ENCODE peak calls at places on chromosome 11, in five cellular contexts. J is HT1080, U is MV-4-11, Q is GOT3, S is fibroblast of villous mesenchyme. V is an unnamed sample.

GRCh38 chr11:1876361-1877063 is 15.2 kb downstream of the PRR33 start:
- DNase-seq in J (no peak), U (peak), Q (no peak), S (peak), V (peak)

GRCh38 chr11:132982769-132983168 is 549.5 kb downstream of the OPCML start:
- DNase-seq in J (no peak), U (no peak), Q (no peak), S (no peak), V (no peak)

GRCh38 chr11:11946180-11946579 is 62.2 kb downstream of the DKK3 start:
- DNase-seq in J (no peak), U (no peak), Q (no peak), S (peak), V (no peak)

GRCh38 chr11:12187399-12187798 is 77.0 kb downstream of the MICAL2 start:
- DNase-seq in J (no peak), U (peak), Q (no peak), S (no peak), V (no peak)

GRCh38 chr11:132123449-132123848 is 753.0 kb downstream of the NTM start:
- DNase-seq in J (no peak), U (no peak), Q (no peak), S (no peak), V (no peak)

GRCh38 chr11:15212876-15213275 is 98.2 kb downstream of the INSC start:
- DNase-seq in J (no peak), U (peak), Q (no peak), S (no peak), V (peak)

GRCh38 chr11:44033411-44033850 is 14.3 kb upstream of the ACCSL start:
- DNase-seq in J (no peak), U (no peak), Q (no peak), S (no peak), V (no peak)

GRCh38 chr11:114889464-114890065 is 211.2 kb downstream of the NXPE2 start:
- DNase-seq in J (no peak), U (no peak), Q (no peak), S (no peak), V (no peak)

GRCh38 chr11:132358573-132358953 is 988.1 kb downstream of the NTM start:
- DNase-seq in J (no peak), U (no peak), Q (no peak), S (no peak), V (no peak)

GRCh38 chr11:113189909-113190667 is 124.3 kb upstream of the TTC12 start:
- DNase-seq in J (peak), U (peak), Q (no peak), S (peak), V (no peak)

GRCh38 chr11:63683133-63683991 is 2.1 kb downstream of the RTN3 start:
- DNase-seq in J (peak), U (no peak), Q (no peak), S (peak), V (peak)

GRCh38 chr11:76237914-76238313 is 31.6 kb upstream of the WNT11 start:
- DNase-seq in J (peak), U (peak), Q (no peak), S (no peak), V (no peak)

GRCh38 chr11:44434191-44434590 is 124.3 kb upstream of the ALX4 start:
- DNase-seq in J (no peak), U (no peak), Q (no peak), S (no peak), V (no peak)

V was measured in AML-193.